ENCODE peak calls at places on chromosomes 7 and 10, in five cellular contexts. U is GM12878; I is stimulated activated CD8-positive, alpha-beta memory T cell treated with anti-CD3 and anti-CD28 coated beads, Interleukin-12 subunit alpha, Interleukin-12 subunit beta, amount 100 ng/mL, for 4 hours; T is frontal cortex; M is activated gamma-delta T cell treated with Interleukin-2 at 50 U/mL for 16 hours. G is an unnamed sample.

GRCh38 chr7:86932038-86932512 is 127.4 kb downstream of the ELAPOR2 start:
- DNase-seq in U (no peak), I (no peak), T (no peak), M (no peak), G (no peak)

GRCh38 chr7:55288070-55288824 is 76.9 kb upstream of the LANCL2 start:
- DNase-seq in U (no peak), I (no peak), T (no peak), M (no peak), G (no peak)

GRCh38 chr10:48551796-48552591 is 52.9 kb downstream of the ARHGAP22 start:
- DNase-seq in U (no peak), I (no peak), T (peak), M (no peak), G (no peak)

GRCh38 chr10:97366572-97366971 is 32.0 kb upstream of the FRAT2 start:
- DNase-seq in U (no peak), I (no peak), T (no peak), M (no peak), G (no peak)

GRCh38 chr7:78018541-78019456 is 220.2 kb downstream of the PHTF2 start:
- DNase-seq in U (no peak), I (no peak), T (peak), M (no peak), G (no peak)

GRCh38 chr10:44932338-44933116 is 21.4 kb downstream of the TMEM72 start:
- DNase-seq in U (peak), I (peak), T (peak), M (peak), G (no peak)

GRCh38 chr10:95525033-95525418 is 36.1 kb downstream of the SORBS1 start:
- DNase-seq in U (no peak), I (no peak), T (no peak), M (no peak), G (no peak)

GRCh38 chr10:14779053-14779649 is 4.5 kb upstream of the FAM107B start:
- DNase-seq in U (no peak), I (no peak), T (no peak), M (no peak), G (no peak)

GRCh38 chr10:120963587-120964220 is 112.5 kb downstream of the WDR11 start:
- DNase-seq in U (no peak), I (no peak), T (no peak), M (no peak), G (no peak)

G was measured in SIG-M5.